ENCODE peak calls at places on chromosomes 2 and 18, in six cellular contexts. V, S, E, U, N and A are unnamed samples. For H3K4me1, the result is how much of the 10 kb centered on the place peaks cover.

GRCh38 chr18:7158201-7158600 is 40.6 kb upstream of the LAMA1 start:
- DNase-seq in S (no peak), E (no peak), N (peak), V (no peak), U (no peak), A (no peak)

GRCh38 chr2:212646698-212647097 is 108.1 kb upstream of the ERBB4 start:
- DNase-seq in S (no peak), U (no peak), E (no peak), N (peak), V (no peak), A (no peak)

GRCh38 chr18:48897531-48897930 is 53.2 kb downstream of the SMAD7 start:
- DNase-seq in S (no peak), U (no peak), E (no peak), V (no peak), N (peak), A (no peak)

GRCh38 chr2:129740504-129740903 is 239.0 kb upstream of the RAB6C start:
- DNase-seq in E (no peak), V (no peak), N (no peak), U (no peak), S (no peak), A (no peak)

GRCh38 chr2:8452979-8453903 is 228.6 kb upstream of the ID2 start:
- DNase-seq in U (no peak), E (no peak), V (peak), N (peak), S (no peak), A (peak)

GRCh38 chr2:210593166-210593565 is 36.8 kb downstream of the CPS1 start:
- DNase-seq in E (no peak), N (peak), S (no peak), U (no peak), V (no peak), A (no peak)

GRCh38 chr18:36501100-36501499 is 203.6 kb downstream of the FHOD3 start:
- DNase-seq in N (no peak), U (no peak), V (no peak), S (no peak), E (no peak), A (no peak)

GRCh38 chr2:25301453-25302352 is 40.0 kb downstream of the DNMT3A start:
- DNase-seq in E (no peak), N (peak), V (peak), S (no peak), U (no peak), A (no peak)

GRCh38 chr2:9988320-9988719 is 36.8 kb downstream of the GRHL1 start:
- DNase-seq in V (no peak), U (no peak), S (no peak), E (no peak), N (no peak), A (no peak)

GRCh38 chr2:156038021-156038420 is 294.5 kb downstream of the NR4A2 start:
- DNase-seq in S (no peak), N (no peak), V (no peak), U (peak), E (peak), A (no peak)
- H3K4me3 ChIP-seq in S (no peak), N (no peak), V (no peak), U (no peak), E (no peak), A (no peak)

GRCh38 chr2:173922760-173923159 is 42.4 kb downstream of the SP3 start:
- DNase-seq in S (no peak), U (no peak), E (no peak), N (peak), V (no peak), A (no peak)

GRCh38 chr2:173929441-173929840 is 35.7 kb downstream of the SP3 start:
- DNase-seq in N (no peak), U (no peak), E (no peak), V (no peak), S (no peak), A (no peak)

GRCh38 chr2:173924285-173924684 is 40.9 kb downstream of the SP3 start:
- DNase-seq in V (no peak), U (no peak), S (no peak), N (no peak), E (no peak), A (no peak)

GRCh38 chr2:173922068-173922467 is 43.1 kb downstream of the SP3 start:
- DNase-seq in N (no peak), V (no peak), S (no peak), U (no peak), E (no peak), A (no peak)

GRCh38 chr2:173926875-173927274 is 38.3 kb downstream of the SP3 start:
- DNase-seq in V (no peak), S (no peak), U (no peak), E (no peak), N (no peak), A (no peak)
- H3K4me1 ChIP-seq in V (under half), S (under half), U (under half), E (under half), N (under half), A (under half)

DNA sequence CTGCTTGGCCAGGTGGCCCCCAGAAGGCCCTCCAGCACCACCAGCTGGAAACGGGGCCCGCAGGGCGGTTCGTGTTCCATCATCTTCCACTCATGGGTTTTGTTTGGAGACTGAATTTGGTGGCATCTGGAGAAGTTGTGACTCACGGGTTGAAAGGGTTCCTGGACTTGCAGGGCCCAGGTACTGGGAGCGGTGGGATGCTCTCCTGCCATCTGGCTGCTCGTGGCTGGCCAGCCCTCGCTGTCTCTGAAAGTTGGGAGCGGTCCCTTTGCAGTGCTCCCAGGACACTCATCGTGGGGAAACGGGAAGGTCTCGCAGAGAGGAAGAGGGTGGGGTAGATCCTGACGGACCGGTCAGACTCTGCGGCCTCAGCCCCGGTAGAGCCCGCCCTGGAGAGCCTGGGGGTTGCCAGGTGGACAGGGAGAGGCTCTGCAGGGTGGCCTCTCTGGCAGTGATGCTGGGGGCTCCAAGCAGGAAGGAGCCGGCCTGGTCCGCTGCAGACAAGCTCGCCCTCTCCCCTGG is 47.5 kb downstream of the TWIST2 start:
- DNase-seq in U (peak), S (no peak), E (no peak), N (peak), V (no peak), A (no peak)
- TF ChIP-seq CTCF in U (no peak), S (no peak), E (no peak), N (no peak), V (no peak), A (no peak)

DNA sequence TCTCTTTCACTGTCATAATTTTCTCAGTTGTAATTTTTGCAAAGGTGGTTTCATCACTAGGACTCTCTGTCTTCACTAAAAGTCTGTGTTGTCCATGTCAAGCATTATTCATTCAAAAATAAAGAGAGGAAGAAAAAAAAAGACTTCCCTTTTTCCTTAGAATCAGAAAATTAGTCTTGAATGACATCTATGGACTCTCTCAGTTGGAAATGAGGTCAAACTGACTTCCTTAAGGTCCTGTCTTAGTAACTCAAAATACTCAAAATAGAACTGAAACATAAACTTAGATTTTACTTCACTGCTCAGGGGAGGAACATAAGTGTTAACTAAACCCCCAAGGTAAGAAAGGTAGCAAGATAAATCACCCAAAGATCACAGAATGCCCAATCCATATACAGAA is 2.2 kb upstream of the ZNF407 start:
- DNase-seq in E (no peak), U (no peak), S (no peak), N (no peak), V (no peak), A (no peak)
- H3K4me3 ChIP-seq in E (peak), U (no peak), S (no peak), N (no peak), V (no peak), A (no peak)

DNA sequence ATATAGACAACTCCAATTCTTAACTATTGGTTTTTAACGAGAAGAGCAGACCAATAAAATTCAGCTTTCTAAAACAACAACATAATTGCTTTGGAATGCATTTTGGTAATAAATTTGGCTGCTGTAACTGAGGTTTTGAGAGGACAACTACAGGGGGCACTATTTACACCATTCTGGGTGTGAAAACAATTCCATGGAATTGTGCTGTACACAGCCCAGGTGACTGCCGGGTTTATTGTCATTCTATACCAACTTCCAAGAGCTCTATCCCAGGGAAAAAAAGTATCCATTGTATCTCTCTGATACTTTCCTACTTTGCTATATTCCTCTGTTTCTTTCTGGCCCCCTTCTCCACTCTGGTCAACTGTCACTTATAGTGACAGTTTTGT is 38.4 kb downstream of the IRS1 start:
- DNase-seq in U (no peak), S (no peak), E (no peak), V (no peak), N (no peak), A (no peak)
- H3K4me1 ChIP-seq in U (under half), S (under half), E (half or more), V (under half), N (under half), A (under half)

DNA sequence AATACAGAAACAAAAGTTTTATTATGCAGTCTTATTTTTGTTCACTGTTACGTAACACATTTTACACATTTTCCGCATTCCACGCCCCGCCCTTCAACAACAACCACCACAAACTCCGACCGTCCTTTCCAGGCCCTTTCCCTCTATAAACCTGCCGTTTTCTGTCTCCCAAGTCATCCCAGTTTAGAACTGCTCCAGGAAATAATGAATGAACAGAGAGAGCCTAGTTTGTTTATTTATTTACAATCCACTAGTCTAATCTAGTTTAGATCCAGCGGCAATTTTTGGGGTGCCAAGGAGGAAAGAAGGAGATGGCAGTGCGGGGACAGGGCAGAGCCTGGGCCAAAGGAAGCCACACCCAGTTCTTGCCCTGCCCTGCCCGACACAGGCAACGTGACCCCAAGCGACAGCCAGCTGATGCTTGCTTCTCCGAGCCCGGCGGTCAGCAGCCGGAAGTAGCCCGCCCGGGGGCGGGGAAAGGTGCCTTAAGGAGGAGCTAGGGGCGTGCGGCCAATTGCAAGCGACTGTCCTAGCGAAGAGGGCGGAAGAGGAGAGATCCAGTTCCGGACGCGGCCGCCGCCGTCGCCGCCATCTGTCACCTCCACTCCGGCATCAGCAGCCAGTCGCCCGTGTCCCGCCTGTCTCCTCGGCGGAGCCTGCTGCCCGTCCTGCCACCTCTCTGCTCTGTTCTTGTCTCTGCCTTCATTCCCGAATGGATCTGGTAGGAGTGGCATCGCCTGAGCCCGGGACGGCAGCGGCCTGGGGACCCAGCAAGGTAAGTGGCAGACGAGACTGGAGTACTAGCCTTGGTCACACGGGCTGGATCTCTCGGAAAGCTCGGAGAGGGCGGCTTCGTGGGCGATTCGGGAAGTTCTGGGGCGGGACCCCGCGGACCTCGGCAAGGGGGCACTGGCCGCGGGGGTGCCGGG is at the start of gene RIOK3:
- DNase-seq in V (peak), E (peak), U (peak), N (peak), S (peak), A (peak)
- TF ChIP-seq CTCF in V (peak), E (no peak), U (peak), N (no peak), S (no peak), A (no peak)